ENCODE peak calls at places on chromosomes 4 and X, in four cellular contexts. I is prostate gland; R is activated CD4-positive, alpha-beta T cell treated with anti-CD3 and anti-CD28 coated beads, Interleukin-2, amount 10 ng/mL, durations not matched to agents 7 days and 5 days; L is A549. A is an unnamed sample.

GRCh38 chr4:30945586-30945985 is 225.4 kb downstream of the PCDH7 start:
- DNase-seq in I (peak; percentile 21), R (no peak), L (no peak), A (no peak)

GRCh38 chr4:123741906-123742305 is 345.3 kb downstream of the SPRY1 start:
- DNase-seq in L (no peak), I (no peak), R (no peak), A (no peak)

GRCh38 chr4:54482529-54482961 is 175.2 kb upstream of the KIT start:
- DNase-seq in L (no peak), R (no peak), I (no peak), A (peak; percentile 65)

GRCh38 chr4:76504613-76505465 is 69.8 kb downstream of the SHROOM3 start:
- DNase-seq in I (peak; percentile 28), R (peak; percentile 31), L (peak; percentile 39), A (peak; percentile 13)

GRCh38 chrX:87846956-87847355 is 329.4 kb downstream of the KLHL4 start:
- DNase-seq in R (no peak), L (no peak), I (no peak), A (no peak)

GRCh38 chrX:109350621-109351020 is 131.3 kb downstream of the GUCY2F start:
- DNase-seq in I (no peak), L (no peak), R (no peak), A (no peak)

GRCh38 chr4:166501941-166502382 is 628.9 kb downstream of the TLL1 start:
- DNase-seq in R (no peak), I (no peak), L (peak; percentile 52), A (peak; percentile 7)

GRCh38 chr4:88318751-88319350 is 34.5 kb upstream of the PPM1K start:
- DNase-seq in R (no peak), I (peak; percentile 71), L (no peak), A (no peak)

GRCh38 chrX:49075347-49075746 is 1.5 kb upstream of the PRAF2 start:
- DNase-seq in L (no peak), I (no peak), R (no peak), A (no peak)

GRCh38 chr4:40877081-40877480 is 127.3 kb downstream of the NSUN7 start:
- DNase-seq in R (no peak), I (no peak), L (no peak), A (no peak)

GRCh38 chr4:184170996-184171395 is 46.7 kb downstream of the ENPP6 start:
- DNase-seq in R (no peak), I (no peak), L (no peak), A (no peak)

GRCh38 chr4:136967069-136967468 is 565.2 kb downstream of the PCDH18 start:
- DNase-seq in R (no peak), I (no peak), L (peak; percentile 9), A (no peak)

GRCh38 chrX:155766321-155766720 is 114.8 kb upstream of the VAMP7 start:
- DNase-seq in R (no peak), L (no peak), I (no peak), A (no peak)

GRCh38 chr4:107721436-107722090 is 1.5 kb upstream of the PAPSS1 start:
- DNase-seq in R (peak; percentile 30), I (no peak), L (no peak), A (no peak)

GRCh38 chr4:70903282-70903603 is 1.1 kb downstream of the MOB1B start:
- DNase-seq in I (no peak), L (no peak), R (no peak), A (peak; percentile 90)

GRCh38 chrX:107935200-107935599 is 47.0 kb downstream of the TEX13B start:
- DNase-seq in L (peak; percentile 40), I (no peak), R (no peak), A (no peak)

A was measured in K562.